ENCODE peak calls at places on chromosomes 12 and 14, in seven cellular contexts. O is neuronal stem cell, F is IMR-90, U is mesendoderm, X is mesenchymal stem cell, T is H9, W is trophoblast cell. B is an unnamed sample.

GRCh38 chr12:62724947-62725447 is 210.0 kb downstream of the PPM1H start:
- DNase-seq in O (peak; percentile 58), F (peak; percentile 96), U (peak; percentile 98), X (peak; percentile 94), T (peak; percentile 88), W (peak; percentile 89), B (no peak)

GRCh38 chr14:26032348-26032747 is 565.5 kb downstream of the NOVA1 start:
- DNase-seq in O (no peak), F (no peak), U (no peak), X (no peak), T (no peak), W (no peak), B (no peak)

GRCh38 chr14:91911474-91912032 is 35.9 kb downstream of the FBLN5 start:
- DNase-seq in O (peak; percentile 26), F (peak; percentile 33), U (peak; percentile 88), X (peak; percentile 44), T (peak; percentile 78), W (peak; percentile 31), B (no peak)

GRCh38 chr14:94903338-94903737 is 133.4 kb upstream of the GSC start:
- DNase-seq in O (no peak), F (no peak), U (no peak), X (no peak), T (no peak), W (no peak), B (no peak)

GRCh38 chr12:120684523-120684932 is 2.4 kb upstream of the MLEC start:
- DNase-seq in O (no peak), F (peak; percentile 26), U (no peak), X (peak; percentile 80), T (no peak), W (peak; percentile 52), B (no peak)

GRCh38 chr12:591571-592505 is 71.4 kb downstream of the NINJ2 start:
- DNase-seq in O (no peak), F (no peak), U (no peak), X (no peak), T (no peak), W (peak; percentile 80), B (no peak)

GRCh38 chr12:26830783-26831601 is 2.0 kb downstream of the ITPR2 start:
- DNase-seq in O (no peak), F (no peak), U (peak; percentile 36), X (peak; percentile 28), T (peak; percentile 41), W (peak; percentile 57), B (no peak)

GRCh38 chr14:94112513-94113060 is 2.1 kb downstream of the IFI27 start:
- DNase-seq in O (no peak), F (no peak), U (no peak), X (no peak), T (peak; percentile 8), W (no peak), B (no peak)

GRCh38 chr12:43362910-43363694 is 188.9 kb downstream of the ADAMTS20 start:
- DNase-seq in O (no peak), F (peak; percentile 16), U (peak; percentile 10), X (no peak), T (no peak), W (no peak), B (no peak)

GRCh38 chr12:64669270-64669842 is 59.1 kb downstream of the RASSF3 start:
- DNase-seq in O (no peak), F (peak; percentile 11), U (no peak), X (peak; percentile 76), T (peak; percentile 68), W (peak; percentile 18), B (no peak)

GRCh38 chr14:103527408-103528157 is 1.4 kb upstream of the TRMT61A start:
- DNase-seq in O (no peak), F (no peak), U (no peak), X (peak; percentile 57), T (no peak), W (no peak), B (no peak)

GRCh38 chr14:50060871-50061663 is 55.3 kb downstream of the VCPKMT start:
- DNase-seq in O (no peak), F (peak; percentile 95), U (peak; percentile 90), X (peak; percentile 97), T (no peak), W (peak; percentile 48), B (no peak)

GRCh38 chr14:102928412-102929348 is 6.2 kb downstream of the AMN start:
- DNase-seq in O (peak; percentile 66), F (peak; percentile 5), U (peak; percentile 83), X (peak; percentile 48), T (peak; percentile 88), W (peak; percentile 24), B (peak; percentile 93)

GRCh38 chr12:117803013-117803412 is 165.8 kb downstream of the KSR2 start:
- DNase-seq in O (no peak), F (no peak), U (no peak), X (no peak), T (no peak), W (no peak), B (no peak)

GRCh38 chr14:67722293-67722692 is 20.6 kb downstream of the RDH12 start:
- DNase-seq in O (no peak), F (peak; percentile 37), U (peak; percentile 63), X (no peak), T (peak; percentile 58), W (no peak), B (no peak)

DNA sequence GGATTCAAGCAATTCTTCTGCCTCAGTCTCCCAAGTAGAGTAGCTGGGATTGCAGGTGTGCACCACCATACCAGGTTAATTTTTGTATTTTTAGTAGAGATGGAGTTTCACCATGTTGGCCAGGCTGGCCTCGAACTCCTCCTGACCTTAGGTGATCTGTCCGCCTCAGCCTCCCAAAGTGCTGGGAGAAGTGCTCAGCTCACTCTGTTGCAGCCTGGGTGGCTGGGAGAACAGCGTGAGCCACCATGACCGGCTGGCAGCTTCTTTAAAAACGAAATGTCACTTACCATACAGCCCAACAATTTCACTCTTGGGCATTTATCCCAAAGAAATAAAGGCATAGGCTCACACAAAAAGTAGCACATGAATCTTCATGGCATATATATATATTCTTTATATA is 4.8 kb upstream of the CFAP73 start:
- DNase-seq in O (no peak), F (no peak), U (no peak), X (no peak), T (no peak), W (no peak), B (no peak)
- H3K18ac ChIP-seq in O (no peak overlapping the region), F (no peak overlapping the region), U (no peak overlapping the region), X (no peak overlapping the region), T (no peak overlapping the region), W (no peak overlapping the region), B (no peak overlapping the region)

GRCh38 chr12:89185889-89186288 is 166.4 kb downstream of the DUSP6 start:
- DNase-seq in O (no peak), F (peak; percentile 23), U (no peak), X (no peak), T (no peak), W (no peak), B (no peak)

GRCh38 chr12:89187507-89187906 is 164.8 kb downstream of the DUSP6 start:
- DNase-seq in O (no peak), F (no peak), U (no peak), X (no peak), T (no peak), W (no peak), B (no peak)

GRCh38 chr12:89183985-89184435 is 168.3 kb downstream of the DUSP6 start:
- DNase-seq in O (no peak), F (peak; percentile 72), U (no peak), X (peak; percentile 73), T (no peak), W (peak; percentile 14), B (no peak)

GRCh38 chr12:89181271-89181920 is 170.9 kb downstream of the DUSP6 start:
- DNase-seq in O (no peak), F (peak; percentile 78), U (no peak), X (peak; percentile 63), T (no peak), W (no peak), B (no peak)

DNA sequence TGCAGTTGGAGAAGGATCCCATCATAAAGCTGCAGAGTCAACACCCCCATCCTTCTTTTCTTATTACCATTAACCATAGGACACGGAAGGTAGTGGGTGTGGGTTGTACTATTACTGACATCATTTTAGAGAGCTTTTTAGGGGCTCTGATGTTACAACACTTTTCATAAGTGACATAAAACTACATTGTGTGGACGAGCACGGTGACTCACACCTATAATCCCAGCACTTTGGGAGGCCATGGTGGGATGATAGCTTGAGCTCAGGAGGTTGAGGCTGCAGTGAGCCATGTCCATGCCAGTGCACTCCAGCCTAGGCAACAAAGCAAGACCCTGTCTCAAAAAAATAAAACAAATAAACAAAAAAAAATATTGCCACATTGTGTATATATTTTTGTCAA is 167.1 kb downstream of the DUSP6 start:
- DNase-seq in O (no peak), F (no peak), U (no peak), X (no peak), T (no peak), W (no peak), B (no peak)
- H3K18ac ChIP-seq in O (no peak overlapping the region), F (peak overlapping the region; percentile 41), U (no peak overlapping the region), X (no peak overlapping the region), T (no peak overlapping the region), W (no peak overlapping the region), B (no peak overlapping the region)

GRCh38 chr14:57087841-57088240 is 180.9 kb downstream of the EXOC5 start:
- DNase-seq in O (no peak), F (no peak), U (no peak), X (no peak), T (no peak), W (no peak), B (no peak)
- H3K18ac ChIP-seq in O (no peak overlapping the region), F (no peak overlapping the region), U (no peak overlapping the region), X (no peak overlapping the region), T (no peak overlapping the region), W (no peak overlapping the region), B (no peak overlapping the region)

GRCh38 chr12:85971800-85972199 is 97.7 kb downstream of the NTS start:
- DNase-seq in O (no peak), F (no peak), U (no peak), X (no peak), T (no peak), W (no peak), B (no peak)
- H3K18ac ChIP-seq in O (no peak overlapping the region), F (no peak overlapping the region), U (no peak overlapping the region), X (no peak overlapping the region), T (no peak overlapping the region), W (no peak overlapping the region), B (no peak overlapping the region)

GRCh38 chr12:106984588-106985137 is 2.3 kb downstream of the MTERF2 start:
- DNase-seq in O (no peak), F (no peak), U (no peak), X (no peak), T (no peak), W (no peak), B (no peak)
- H3K18ac ChIP-seq in O (no peak overlapping the region), F (no peak overlapping the region), U (no peak overlapping the region), X (no peak overlapping the region), T (no peak overlapping the region), W (no peak overlapping the region), B (no peak overlapping the region)

DNA sequence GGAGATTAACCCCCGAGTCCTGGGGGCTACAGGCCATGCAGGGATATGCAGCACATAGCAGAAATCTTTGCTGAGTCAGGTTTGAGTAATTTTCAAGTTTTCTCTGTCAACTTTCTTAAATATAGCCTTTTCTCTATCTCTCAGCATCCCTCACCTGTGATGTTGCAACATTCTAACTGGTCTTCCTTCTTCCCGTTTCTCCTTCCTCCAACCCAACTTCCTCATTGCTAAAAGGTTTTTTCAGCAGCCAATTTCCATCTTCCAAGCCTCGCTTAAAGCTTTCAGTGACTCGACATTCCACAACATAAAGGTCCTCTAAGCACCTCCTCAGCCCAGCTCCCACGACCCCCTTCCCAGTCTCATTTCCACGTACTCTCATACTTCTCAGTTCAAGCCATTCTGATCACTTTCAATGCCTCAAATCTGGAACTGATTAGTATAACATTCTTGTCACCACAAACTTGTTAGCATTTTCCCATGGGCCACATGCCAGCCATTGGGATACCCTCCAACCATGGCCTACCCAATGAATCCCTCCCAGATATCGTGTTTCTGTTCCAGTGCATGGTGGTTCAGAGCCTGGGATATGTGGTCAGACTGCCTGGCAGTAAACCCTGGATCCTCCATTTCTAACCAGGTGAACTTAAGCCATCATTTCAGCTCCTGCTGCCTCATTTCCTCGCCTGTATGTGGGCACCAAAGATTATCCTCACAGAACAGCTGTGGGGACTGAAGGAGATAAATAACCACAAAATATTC is 65.9 kb downstream of the KCNK10 start:
- DNase-seq in O (no peak), F (no peak), U (no peak), X (no peak), T (no peak), W (no peak), B (no peak)
- H3K18ac ChIP-seq in O (no peak overlapping the region), F (no peak overlapping the region), U (no peak overlapping the region), X (no peak overlapping the region), T (no peak overlapping the region), W (no peak overlapping the region), B (no peak overlapping the region)

B was measured in H1.